ENCODE peak calls at places on chromosome 15, in seven cellular contexts. M is Peyer's patch; C is psoas muscle; S is uterus; K is AG04450; B is CD8-positive, alpha-beta T cell; W is heart right ventricle. Q is an unnamed sample.

GRCh38 chr15:25424073-25424472 is 14.8 kb downstream of the UBE3A start:
- DNase-seq in M (no peak), C (no peak), S (no peak), K (no peak), B (no peak), W (no peak), Q (no peak)

GRCh38 chr15:40328176-40328575 is 4.7 kb downstream of the INAFM2 start:
- DNase-seq in M (no peak), C (no peak), S (no peak), K (no peak), B (no peak), W (no peak), Q (no peak)

GRCh38 chr15:34984884-34985630 is 3.0 kb downstream of the ZNF770 start:
- DNase-seq in M (no peak), C (peak; percentile 41), S (no peak), K (no peak), B (no peak), W (no peak), Q (no peak)

GRCh38 chr15:40146037-40146436 is 14.8 kb upstream of the BUB1B start:
- DNase-seq in M (no peak), C (no peak), S (no peak), K (no peak), B (no peak), W (no peak), Q (no peak)

GRCh38 chr15:33098082-33099058 is 96.1 kb downstream of the FMN1 start:
- DNase-seq in M (no peak), C (no peak), S (no peak), K (no peak), B (no peak), W (no peak), Q (no peak)

GRCh38 chr15:88256261-88257230 is at the start of gene NTRK3:
- DNase-seq in M (no peak), C (no peak), S (peak; percentile 46), K (no peak), B (no peak), W (no peak), Q (no peak)

GRCh38 chr15:68054658-68055223 is 626 bp downstream of the PIAS1 start:
- DNase-seq in M (peak; percentile 53), C (peak; percentile 62), S (peak; percentile 44), K (no peak), B (peak; percentile 41), W (peak; percentile 51), Q (peak; percentile 88)

GRCh38 chr15:68383161-68384074 is 48.5 kb downstream of the ITGA11 start:
- DNase-seq in M (no peak), C (no peak), S (peak; percentile 11), K (no peak), B (peak; percentile 26), W (peak; percentile 46), Q (no peak)

GRCh38 chr15:27059610-27060202 is 88.7 kb downstream of the GABRG3 start:
- DNase-seq in M (no peak), C (no peak), S (no peak), K (no peak), B (no peak), W (peak; percentile 24), Q (no peak)

GRCh38 chr15:45640610-45641009 is 5.8 kb downstream of the SQOR start:
- DNase-seq in M (no peak), C (no peak), S (no peak), K (peak; percentile 71), B (no peak), W (no peak), Q (no peak)

GRCh38 chr15:47717036-47717611 is at the start of gene SEMA6D:
- DNase-seq in M (no peak), C (peak; percentile 76), S (peak; percentile 43), K (peak; percentile 54), B (no peak), W (peak; percentile 72), Q (peak; percentile 90)

GRCh38 chr15:89442671-89443307 is 53.6 kb downstream of the RHCG start:
- DNase-seq in M (peak; percentile 25), C (no peak), S (no peak), K (no peak), B (peak; percentile 18), W (no peak), Q (no peak)

GRCh38 chr15:38650936-38651327 is 86.3 kb upstream of the RASGRP1 start:
- DNase-seq in M (no peak), C (no peak), S (no peak), K (no peak), B (no peak), W (no peak), Q (no peak)

GRCh38 chr15:39232512-39232911 is 348.4 kb upstream of the THBS1 start:
- DNase-seq in M (no peak), C (peak; percentile 9), S (no peak), K (peak; percentile 70), B (no peak), W (no peak), Q (no peak)

GRCh38 chr15:44308874-44309273 is 20.4 kb downstream of the GOLM2 start:
- DNase-seq in M (no peak), C (no peak), S (no peak), K (no peak), B (no peak), W (no peak), Q (no peak)

GRCh38 chr15:85625856-85626255 is 168.9 kb downstream of the KLHL25 start:
- DNase-seq in M (no peak), C (no peak), S (no peak), K (peak; percentile 81), B (no peak), W (no peak), Q (no peak)

GRCh38 chr15:50058231-50058630 is 60.8 kb downstream of the ATP8B4 start:
- DNase-seq in M (no peak), C (no peak), S (no peak), K (no peak), B (no peak), W (no peak), Q (no peak)

GRCh38 chr15:39016706-39017105 is 452.1 kb upstream of the RASGRP1 start:
- DNase-seq in M (no peak), C (no peak), S (no peak), K (no peak), B (no peak), W (no peak), Q (no peak)

GRCh38 chr15:42160110-42160509 is 3.7 kb upstream of the PLA2G4F start:
- DNase-seq in M (no peak), C (no peak), S (no peak), K (no peak), B (no peak), W (no peak), Q (no peak)

GRCh38 chr15:42141795-42142667 is 14.4 kb downstream of the PLA2G4F start:
- DNase-seq in M (no peak), C (no peak), S (no peak), K (no peak), B (no peak), W (no peak), Q (peak; percentile 59)

GRCh38 chr15:90035095-90035834 is 34.1 kb downstream of the ZNF710 start:
- DNase-seq in M (no peak), C (peak; percentile 59), S (no peak), K (no peak), B (peak; percentile 43), W (peak; percentile 51), Q (peak; percentile 86)

GRCh38 chr15:31328425-31328998 is 1.9 kb downstream of the KLF13 start:
- DNase-seq in M (peak; percentile 57), C (no peak), S (no peak), K (no peak), B (peak; percentile 69), W (no peak), Q (peak; percentile 89)

GRCh38 chr15:49046113-49046883 is at the start of gene SECISBP2L:
- DNase-seq in M (peak; percentile 93), C (peak; percentile 92), S (peak; percentile 93), K (peak; percentile 77), B (peak; percentile 89), W (peak; percentile 96), Q (peak; percentile 97)
- TF ChIP-seq CTCF in M (peak; percentile 37), C (no peak), S (no peak), K (no peak), B (no peak), W (peak; percentile 57), Q (peak; percentile 20)

GRCh38 chr15:101023501-101024110 is 104.4 kb downstream of the LRRK1 start:
- DNase-seq in M (peak; percentile 9), C (no peak), S (no peak), K (no peak), B (peak; percentile 3), W (peak; percentile 4), Q (no peak)
- H3K27ac ChIP-seq in M (peak overlapping the region; percentile 76), C (no peak overlapping the region), S (peak overlapping the region; percentile 75), K (peak overlapping the region; percentile 99), B (no peak overlapping the region), W (peak overlapping the region; percentile 67), Q (no peak overlapping the region)

GRCh38 chr15:64133619-64134018 is 17.9 kb upstream of the SNX22 start:
- DNase-seq in M (no peak), C (no peak), S (no peak), K (no peak), B (no peak), W (no peak), Q (no peak)

GRCh38 chr15:64141798-64142512 is 9.6 kb upstream of the SNX22 start:
- DNase-seq in M (no peak), C (no peak), S (no peak), K (no peak), B (no peak), W (no peak), Q (no peak)

GRCh38 chr15:64138542-64138941 is 13.0 kb upstream of the SNX22 start:
- DNase-seq in M (no peak), C (no peak), S (no peak), K (no peak), B (no peak), W (no peak), Q (peak; percentile 28)

GRCh38 chr15:64134322-64134829 is 17.2 kb upstream of the SNX22 start:
- DNase-seq in M (no peak), C (no peak), S (no peak), K (no peak), B (no peak), W (peak; percentile 53), Q (peak; percentile 72)

DNA sequence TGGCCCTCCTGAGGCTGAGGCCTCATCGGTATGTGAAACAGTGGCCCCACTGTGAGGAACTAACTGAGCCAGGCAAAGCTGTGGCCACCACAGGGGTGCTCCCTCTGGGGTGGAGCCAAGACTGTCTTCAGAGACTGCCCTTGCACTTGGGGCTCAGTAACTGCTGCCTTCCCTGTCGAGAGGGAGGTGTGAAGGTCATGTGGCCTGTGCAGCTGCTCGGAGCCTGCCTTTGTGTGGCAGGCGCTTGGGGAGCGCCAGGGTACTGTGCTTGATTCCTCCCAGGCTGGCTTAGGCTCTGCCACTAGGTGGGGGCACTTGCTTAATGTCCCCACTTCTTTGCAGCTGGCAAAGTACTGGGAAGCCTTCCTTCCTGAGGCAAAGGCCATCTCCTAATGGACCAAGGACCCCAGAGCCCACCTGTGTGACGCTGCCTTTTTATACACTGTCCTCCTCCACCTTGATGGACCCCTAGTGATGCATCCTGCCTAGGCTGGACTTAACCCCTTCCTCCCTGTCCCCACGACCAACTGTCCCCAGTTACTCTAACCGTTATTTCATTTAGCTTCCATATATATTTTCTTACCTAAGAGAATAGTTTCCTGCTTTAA is 14.2 kb upstream of the SNX22 start:
- DNase-seq in M (peak; percentile 54), C (no peak), S (no peak), K (no peak), B (no peak), W (no peak), Q (no peak)
- TF ChIP-seq CTCF in M (peak; percentile 16), C (no peak), S (no peak), K (no peak), B (no peak), W (peak; percentile 43), Q (no peak)

DNA sequence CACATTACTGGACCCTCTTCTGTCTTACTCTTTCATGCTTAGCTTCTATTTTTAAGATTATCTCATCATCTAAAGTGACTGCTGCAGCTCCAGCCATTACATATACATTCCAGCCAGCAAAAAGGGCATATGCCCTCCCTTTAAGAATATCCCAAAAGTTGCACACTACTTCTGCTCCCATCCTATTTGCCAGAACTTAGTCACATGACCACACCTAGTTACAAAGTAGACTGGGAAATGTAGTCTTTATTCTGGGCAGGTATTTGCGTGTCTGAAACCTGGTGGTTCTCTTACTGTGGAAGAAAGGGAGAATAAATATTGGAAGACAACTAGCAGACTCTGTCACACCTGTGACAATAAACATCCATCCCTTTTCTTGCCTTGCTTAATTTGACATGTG is 341.6 kb upstream of the NR2E3 start:
- DNase-seq in M (no peak), C (no peak), S (no peak), K (no peak), B (no peak), W (no peak), Q (no peak)
- H3K27ac ChIP-seq in M (no peak overlapping the region), C (no peak overlapping the region), S (no peak overlapping the region), K (no peak overlapping the region), B (no peak overlapping the region), W (no peak overlapping the region), Q (no peak overlapping the region)